ENCODE peak calls at places on chromosomes 3 and 15, in nine cellular contexts. T is Peyer's patch; X is OCI-LY7; L is A549; B is spleen; W is CD8-positive, alpha-beta T cell; I is mucosa of descending colon; P is heart left ventricle; Q is H1. J is an unnamed sample.

GRCh38 chr3:38232701-38233100 is 32.9 kb upstream of the SLC22A13 start:
- DNase-seq in L (no peak), X (no peak), Q (no peak), W (no peak), P (no peak), I (no peak), T (no peak), B (no peak), J (no peak)

GRCh38 chr3:11495948-11496557 is 147.7 kb downstream of the VGLL4 start:
- DNase-seq in X (no peak), L (no peak), I (no peak), Q (no peak), W (no peak), P (no peak), B (no peak), T (no peak), J (no peak)

GRCh38 chr3:30343067-30343831 is 263.2 kb upstream of the TGFBR2 start:
- DNase-seq in P (no peak), I (no peak), B (no peak), L (no peak), X (no peak), Q (no peak), T (no peak), W (no peak), J (no peak)

GRCh38 chr3:169118666-169119370 is 544.7 kb downstream of the MECOM start:
- DNase-seq in T (no peak), W (no peak), L (no peak), I (no peak), B (no peak), Q (no peak), X (no peak), P (no peak), J (no peak)

GRCh38 chr15:63877713-63878271 is 44.0 kb upstream of the HERC1 start:
- DNase-seq in I (no peak), P (no peak), X (no peak), W (no peak), Q (no peak), T (no peak), L (no peak), B (no peak), J (no peak)

GRCh38 chr3:170421147-170421641 is 2.5 kb downstream of the CLDN11 start:
- DNase-seq in W (no peak), L (no peak), Q (no peak), X (no peak), P (no peak), T (no peak), B (peak; percentile 76), I (no peak), J (no peak)

GRCh38 chr15:57503051-57503702 is 88.5 kb upstream of the MYZAP start:
- DNase-seq in Q (peak; percentile 66), P (no peak), W (no peak), I (no peak), L (no peak), T (no peak), B (no peak), X (peak; percentile 8), J (no peak)

GRCh38 chr3:113212155-113212844 is 943 bp downstream of the BOC start:
- DNase-seq in T (no peak), Q (peak; percentile 75), L (peak; percentile 25), B (no peak), I (no peak), X (no peak), P (peak; percentile 40), W (no peak), J (no peak)

GRCh38 chr15:87570186-87570585 is 686.4 kb downstream of the NTRK3 start:
- DNase-seq in P (no peak), B (no peak), T (no peak), W (no peak), I (no peak), X (no peak), Q (no peak), L (no peak), J (no peak)

GRCh38 chr3:37773471-37773870 is 88.2 kb upstream of the CTDSPL start:
- DNase-seq in W (no peak), P (no peak), X (no peak), L (no peak), B (no peak), Q (no peak), T (no peak), I (no peak), J (no peak)

GRCh38 chr3:172355836-172356235 is 92.4 kb downstream of the GHSR start:
- DNase-seq in X (no peak), W (no peak), L (no peak), Q (no peak), P (no peak), T (no peak), B (no peak), I (no peak), J (no peak)

GRCh38 chr15:29270169-29270955 is 740 bp upstream of the NSMCE3 start:
- DNase-seq in I (no peak), Q (no peak), T (no peak), P (no peak), W (no peak), B (no peak), L (no peak), X (peak; percentile 38), J (peak; percentile 25)

GRCh38 chr3:131142580-131142979 is 115.9 kb downstream of the NEK11 start:
- DNase-seq in T (no peak), L (no peak), W (no peak), B (no peak), Q (no peak), X (no peak), P (no peak), I (no peak), J (no peak)

GRCh38 chr3:148173836-148174235 is 523.9 kb upstream of the AGTR1 start:
- DNase-seq in L (no peak), T (no peak), I (no peak), P (no peak), X (no peak), Q (no peak), W (no peak), B (no peak), J (no peak)

GRCh38 chr3:43418601-43419272 is 132.4 kb downstream of the SNRK start:
- DNase-seq in W (no peak), I (no peak), L (no peak), B (no peak), Q (no peak), X (no peak), T (no peak), P (no peak), J (no peak)

GRCh38 chr3:19149388-19149787 is 1.1 kb downstream of the KCNH8 start:
- DNase-seq in B (no peak), X (peak; percentile 44), T (no peak), W (no peak), I (no peak), Q (peak; percentile 68), L (no peak), P (no peak), J (no peak)

GRCh38 chr15:46525984-46526725 is 891.3 kb downstream of the SQOR start:
- DNase-seq in Q (no peak), P (no peak), W (no peak), T (no peak), B (no peak), L (no peak), X (no peak), I (no peak), J (no peak)
- H3K9me3 ChIP-seq in Q (no peaks in the 10 kb centered on the region), P (no peaks in the 10 kb centered on the region), W (no peaks in the 10 kb centered on the region), T (no peaks in the 10 kb centered on the region), B (peaks cover 1% of the 10 kb centered on the region), L (no peaks in the 10 kb centered on the region), X (no peaks in the 10 kb centered on the region), I (no peaks in the 10 kb centered on the region), J (no peaks in the 10 kb centered on the region)

GRCh38 chr15:28022181-28022580 is 76.9 kb downstream of the OCA2 start:
- DNase-seq in T (no peak), Q (no peak), X (no peak), W (no peak), B (no peak), I (no peak), L (no peak), P (no peak), J (no peak)

GRCh38 chr15:28019594-28020320 is 79.4 kb downstream of the OCA2 start:
- DNase-seq in B (no peak), T (no peak), L (no peak), I (no peak), W (no peak), Q (no peak), P (no peak), X (no peak), J (no peak)

GRCh38 chr15:28018291-28019044 is 80.6 kb downstream of the OCA2 start:
- DNase-seq in P (no peak), B (no peak), T (no peak), I (no peak), X (no peak), L (no peak), Q (no peak), W (no peak), J (no peak)

GRCh38 chr15:28021281-28022039 is 77.7 kb downstream of the OCA2 start:
- DNase-seq in Q (peak; percentile 73), P (peak; percentile 61), X (no peak), B (no peak), T (no peak), I (peak; percentile 50), W (no peak), L (peak; percentile 38), J (no peak)

DNA sequence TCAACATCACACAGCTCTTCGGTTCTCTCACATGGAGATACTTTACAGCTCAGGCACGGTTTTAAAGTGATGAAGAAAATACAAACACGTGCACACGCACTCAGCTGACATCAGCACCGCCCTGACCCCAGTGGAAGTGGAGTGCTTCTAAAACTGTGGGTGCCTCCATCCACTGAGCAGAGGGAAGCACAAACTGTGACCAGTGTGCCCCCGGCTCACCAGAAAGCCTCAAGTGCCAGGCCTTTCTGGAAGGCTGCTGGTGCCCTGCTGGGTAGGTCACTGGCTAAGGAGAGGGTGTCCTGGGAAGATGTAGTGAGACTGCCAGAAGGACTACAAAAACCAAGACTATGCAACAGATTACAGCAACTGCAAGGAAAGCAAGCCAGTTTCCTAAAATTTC is 78.5 kb downstream of the OCA2 start:
- DNase-seq in W (no peak), I (no peak), P (no peak), T (no peak), B (no peak), X (no peak), Q (no peak), L (no peak), J (no peak)
- TF ChIP-seq CTCF in W (no peak), I (no peak), P (no peak), T (no peak), B (no peak), X (no peak), Q (no peak), L (no peak), J (no peak)

GRCh38 chr15:86541540-86541939 is 461.9 kb downstream of the AGBL1 start:
- DNase-seq in X (no peak), L (no peak), Q (no peak), B (no peak), W (no peak), P (no peak), T (no peak), I (no peak), J (no peak)
- H3K9me3 ChIP-seq in X (no peaks in the 10 kb centered on the region), L (no peaks in the 10 kb centered on the region), Q (no peaks in the 10 kb centered on the region), B (peaks cover 11% of the 10 kb centered on the region), W (no peaks in the 10 kb centered on the region), P (no peaks in the 10 kb centered on the region), T (no peaks in the 10 kb centered on the region), I (no peaks in the 10 kb centered on the region), J (no peaks in the 10 kb centered on the region)

DNA sequence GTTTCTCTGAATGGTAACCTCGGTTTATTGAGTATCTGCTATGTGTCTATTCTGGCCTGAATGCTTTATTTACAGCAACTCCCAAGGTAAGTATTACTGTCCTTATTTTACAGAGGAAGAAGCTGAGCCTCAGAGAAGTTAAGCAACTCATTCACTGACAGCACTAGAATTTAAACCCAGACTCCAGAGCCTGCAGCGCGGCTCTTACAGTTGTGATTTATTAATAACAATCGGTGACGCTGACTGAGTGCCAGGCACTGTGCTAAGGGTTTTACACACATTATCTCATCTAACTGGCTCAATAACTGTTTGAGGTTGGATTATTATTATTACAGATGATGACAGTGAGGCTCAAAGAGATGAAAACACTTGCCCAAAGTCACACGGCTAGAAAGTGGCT is 19.6 kb downstream of the SRGAP3 start:
- DNase-seq in L (no peak), I (no peak), Q (no peak), T (no peak), P (no peak), W (no peak), B (no peak), X (no peak), J (no peak)
- TF ChIP-seq CTCF in L (no peak), I (no peak), Q (no peak), T (no peak), P (no peak), W (no peak), B (no peak), X (no peak), J (no peak)